ENCODE peak calls at places on chromosome 16, in four cellular contexts. U is heart right ventricle, T is AG04450, Z is mammary epithelial cell. C is an unnamed sample.

GRCh38 chr16:83898463-83899271 is at the start of gene MLYCD:
- DNase-seq in U (peak; percentile 91), T (no peak), Z (peak; percentile 68), C (no peak)

GRCh38 chr16:47059991-47060390 is 83.8 kb downstream of the NETO2 start:
- DNase-seq in U (no peak), T (no peak), Z (no peak), C (no peak)

GRCh38 chr16:84186685-84187437 is at the start of gene TAF1C:
- DNase-seq in U (peak; percentile 94), T (peak; percentile 88), Z (peak; percentile 87), C (peak; percentile 64)

GRCh38 chr16:69123894-69124293 is 8.5 kb downstream of the CHTF8 start:
- DNase-seq in U (no peak), T (peak; percentile 51), Z (peak; percentile 56), C (no peak)

GRCh38 chr16:50696575-50697420 is 3.4 kb downstream of the NOD2 start:
- DNase-seq in U (peak; percentile 75), T (no peak), Z (peak; percentile 98), C (no peak)

GRCh38 chr16:84503751-84504395 is 586 bp downstream of the MEAK7 start:
- DNase-seq in U (no peak), T (no peak), Z (peak; percentile 47), C (no peak)

GRCh38 chr16:27191352-27191924 is 11.9 kb upstream of the KDM8 start:
- DNase-seq in U (no peak), T (no peak), Z (no peak), C (no peak)

GRCh38 chr16:87483481-87483880 is 9.3 kb downstream of the ZCCHC14 start:
- DNase-seq in U (no peak), T (no peak), Z (peak; percentile 69), C (no peak)

GRCh38 chr16:23855010-23855409 is 19.2 kb downstream of the PRKCB start:
- DNase-seq in U (no peak), T (no peak), Z (no peak), C (no peak)

GRCh38 chr16:24734382-24734781 is 4.9 kb downstream of the TNRC6A start:
- DNase-seq in U (no peak), T (peak; percentile 32), Z (no peak), C (peak; percentile 37)

GRCh38 chr16:31135535-31136286 is at the start of gene PRSS8:
- DNase-seq in U (no peak), T (no peak), Z (peak; percentile 68), C (no peak)

GRCh38 chr16:81633680-81634379 is 145.3 kb upstream of the PLCG2 start:
- DNase-seq in U (no peak), T (no peak), Z (no peak), C (no peak)

GRCh38 chr16:1876468-1876867 is 4.5 kb upstream of the MEIOB start:
- DNase-seq in U (no peak), T (no peak), Z (no peak), C (no peak)

GRCh38 chr16:1450218-1450617 is 5.9 kb upstream of the CCDC154 start:
- DNase-seq in U (no peak), T (no peak), Z (no peak), C (no peak)

GRCh38 chr16:67115649-67116048 is 5.9 kb downstream of the PHAF1 start:
- DNase-seq in U (no peak), T (peak; percentile 61), Z (peak; percentile 93), C (peak; percentile 42)

GRCh38 chr16:74999208-74999682 is 421 bp downstream of the ZNRF1 start:
- DNase-seq in U (peak; percentile 50), T (no peak), Z (no peak), C (no peak)

GRCh38 chr16:89256651-89257254 is 39.2 kb downstream of the ZNF778 start:
- DNase-seq in U (no peak), T (no peak), Z (peak; percentile 41), C (no peak)

GRCh38 chr16:67865318-67865717 is 7.5 kb upstream of the EDC4 start:
- DNase-seq in U (no peak), T (no peak), Z (peak; percentile 34), C (no peak)

GRCh38 chr16:89407925-89408300 is 82.4 kb downstream of the ANKRD11 start:
- DNase-seq in U (no peak), T (no peak), Z (no peak), C (no peak)

GRCh38 chr16:28131743-28132393 is 68.4 kb upstream of the GSG1L start:
- DNase-seq in U (no peak), T (no peak), Z (no peak), C (no peak)

GRCh38 chr16:51592535-51592934 is 441.5 kb upstream of the SALL1 start:
- DNase-seq in U (no peak), T (no peak), Z (no peak), C (no peak)

GRCh38 chr16:57577214-57577613 is 34.8 kb downstream of the ADGRG5 start:
- DNase-seq in U (no peak), T (no peak), Z (no peak), C (no peak)

GRCh38 chr16:49424961-49425360 is 51.4 kb downstream of the C16orf78 start:
- DNase-seq in U (no peak), T (no peak), Z (no peak), C (no peak)

GRCh38 chr16:22623351-22623781 is 112.7 kb downstream of the NPIPB5 start:
- DNase-seq in U (no peak), T (no peak), Z (peak; percentile 46), C (peak; percentile 27)

GRCh38 chr16:83200005-83200779 is 573.4 kb downstream of the CDH13 start:
- DNase-seq in U (peak; percentile 11), T (no peak), Z (peak; percentile 90), C (no peak)

GRCh38 chr16:71552698-71553503 is 24.0 kb downstream of the TAT start:
- DNase-seq in U (no peak), T (no peak), Z (peak; percentile 5), C (no peak)

GRCh38 chr16:50835358-50836060 is 93.6 kb downstream of the CYLD start:
- DNase-seq in U (no peak), T (no peak), Z (no peak), C (no peak)

GRCh38 chr16:85083051-85083639 is 29.1 kb downstream of the CIBAR2 start:
- DNase-seq in U (no peak), T (no peak), Z (no peak), C (no peak)

GRCh38 chr16:89363621-89364393 is 126.6 kb downstream of the ANKRD11 start:
- DNase-seq in U (no peak), T (no peak), Z (peak; percentile 73), C (no peak)

GRCh38 chr16:50683689-50684374 is 2.7 kb upstream of the SNX20 start:
- DNase-seq in U (no peak), T (no peak), Z (no peak), C (no peak)

DNA sequence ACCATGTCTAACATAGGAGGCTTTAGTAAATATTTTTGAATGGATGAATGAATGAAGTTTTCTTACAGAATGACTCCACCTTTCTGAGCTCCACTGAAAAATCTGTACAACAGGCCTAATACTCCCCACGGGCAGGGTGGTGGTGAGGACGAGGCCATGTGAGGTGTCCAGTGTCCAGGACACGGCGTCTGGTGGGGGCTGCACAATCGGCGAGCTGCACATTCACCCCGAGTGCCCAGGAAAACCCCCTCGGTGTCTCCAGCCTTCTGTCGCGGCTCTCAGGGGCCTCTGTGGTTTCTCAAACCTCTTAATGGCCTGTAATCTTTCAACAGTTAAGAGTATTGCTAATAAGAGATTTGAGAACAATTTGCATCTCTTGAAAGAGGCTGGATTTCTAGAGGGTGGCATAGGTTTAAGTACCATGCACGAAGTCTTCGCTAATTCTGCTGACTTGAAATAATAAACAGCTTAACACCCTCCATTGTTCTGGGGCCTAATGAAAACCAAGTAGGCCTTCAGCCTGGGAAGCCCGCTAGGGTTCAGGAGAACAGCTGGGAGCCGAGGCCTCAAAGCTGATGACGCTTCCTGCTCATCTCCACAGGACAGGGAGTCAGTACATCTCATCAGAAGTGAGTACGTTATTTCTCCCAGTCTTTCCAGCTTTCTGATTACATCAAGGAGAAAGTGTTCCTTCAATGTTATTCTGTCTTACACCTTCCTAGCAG is 304.6 kb upstream of the FOXF1 start:
- DNase-seq in U (no peak), T (no peak), Z (no peak), C (no peak)
- H3K27me3 ChIP-seq in U (peaks cover 18% of the 10 kb centered on the region), T (no peaks in the 10 kb centered on the region), Z (no peaks in the 10 kb centered on the region), C (peaks cover 17% of the 10 kb centered on the region)

DNA sequence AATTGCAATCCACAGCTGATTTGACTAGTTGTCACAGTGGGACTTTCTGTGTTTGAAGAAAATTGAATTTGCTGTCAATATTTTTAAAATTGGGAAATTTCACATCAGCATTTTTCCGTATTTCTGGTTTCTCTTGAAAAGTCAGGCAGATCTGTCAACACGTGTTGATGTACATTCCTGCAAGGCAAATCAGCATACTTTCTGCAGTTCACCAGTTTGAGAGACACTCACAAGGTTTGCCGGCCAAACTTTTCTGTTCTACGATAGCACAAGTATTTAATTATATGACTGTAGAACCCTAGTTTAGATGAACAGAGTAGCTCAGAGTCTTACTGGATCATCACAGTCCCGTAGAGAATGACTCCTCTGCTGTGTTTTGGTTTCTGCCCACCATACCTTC is 102.0 kb downstream of the ADAMTS18 start:
- DNase-seq in U (no peak), T (no peak), Z (no peak), C (no peak)
- TF ChIP-seq CTCF in U (no peak), T (no peak), Z (no peak), C (no peak)

GRCh38 chr16:4271176-4272113 is 1.4 kb downstream of the TFAP4 start:
- DNase-seq in U (peak; percentile 92), T (peak; percentile 76), Z (peak; percentile 86), C (peak; percentile 47)

GRCh38 chr16:4270091-4270490 is 2.7 kb downstream of the TFAP4 start:
- DNase-seq in U (no peak), T (no peak), Z (no peak), C (no peak)

GRCh38 chr16:4272114-4272954 is 489 bp downstream of the TFAP4 start:
- DNase-seq in U (peak; percentile 55), T (no peak), Z (peak; percentile 26), C (no peak)

GRCh38 chr16:4273858-4274291 is 1.1 kb upstream of the TFAP4 start:
- DNase-seq in U (peak; percentile 71), T (no peak), Z (peak; percentile 66), C (no peak)

GRCh38 chr16:4270595-4270994 is 2.2 kb downstream of the TFAP4 start:
- DNase-seq in U (no peak), T (no peak), Z (no peak), C (no peak)
- H3K4me3 ChIP-seq in U (no peak overlapping the region), T (no peak overlapping the region), Z (no peak overlapping the region), C (no peak overlapping the region)

GRCh38 chr16:10182186-10182683 is at the start of gene GRIN2A:
- DNase-seq in U (no peak), T (no peak), Z (no peak), C (no peak)

GRCh38 chr16:10178079-10178478 is 4.1 kb downstream of the GRIN2A start:
- DNase-seq in U (no peak), T (no peak), Z (peak; percentile 67), C (no peak)

GRCh38 chr16:10181196-10182162 is 749 bp downstream of the GRIN2A start:
- DNase-seq in U (peak; percentile 70), T (no peak), Z (peak; percentile 63), C (no peak)

GRCh38 chr16:10180042-10180770 is 2.0 kb downstream of the GRIN2A start:
- DNase-seq in U (no peak), T (no peak), Z (no peak), C (no peak)

DNA sequence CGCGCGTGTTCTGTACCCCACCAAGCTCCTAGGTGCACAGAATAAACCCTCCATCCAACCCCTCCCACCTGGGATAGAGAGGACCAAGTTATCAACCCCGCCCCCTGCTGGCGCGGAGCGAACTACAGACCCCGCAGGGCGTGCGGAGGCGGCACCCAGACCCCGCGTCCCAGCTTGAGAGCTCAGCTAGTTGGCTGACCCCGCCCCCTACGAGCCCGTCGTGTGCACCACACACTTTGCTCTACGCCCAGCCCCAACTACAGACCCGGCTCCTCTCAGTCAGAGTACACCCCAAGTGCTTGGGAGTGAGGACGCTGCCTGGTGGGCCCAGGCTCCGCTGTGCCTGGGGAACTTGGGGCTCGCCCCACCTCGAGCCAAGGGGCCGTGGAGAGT is 1.5 kb downstream of the GRIN2A start:
- DNase-seq in U (peak; percentile 17), T (no peak), Z (no peak), C (no peak)
- H3K27me3 ChIP-seq in U (peaks cover 55% of the 10 kb centered on the region), T (no peaks in the 10 kb centered on the region), Z (peaks cover 19% of the 10 kb centered on the region), C (peaks cover 22% of the 10 kb centered on the region)